ENCODE peak calls at places on chromosomes 7 and 10, in six cellular contexts. M, Z, G, F, X and P are unnamed samples.

GRCh38 chr10:14389981-14390590 is 59.4 kb upstream of the FRMD4A start:
- DNase-seq in M (no peak), Z (no peak), G (no peak), F (no peak), X (no peak), P (peak)

GRCh38 chr7:136400877-136401276 is 423.7 kb upstream of the MTPN start:
- DNase-seq in M (no peak), Z (no peak), G (no peak), F (no peak), X (no peak), P (no peak)

GRCh38 chr7:154765118-154765517 is 237.8 kb downstream of the PAXIP1 start:
- DNase-seq in M (no peak), Z (no peak), G (no peak), F (no peak), X (no peak), P (no peak)

GRCh38 chr7:50791921-50792341 is 9.2 kb upstream of the GRB10 start:
- DNase-seq in M (no peak), Z (peak), G (peak), F (no peak), X (peak), P (no peak)

GRCh38 chr10:15585303-15585715 is 134.4 kb downstream of the ITGA8 start:
- DNase-seq in M (peak), Z (peak), G (peak), F (peak), X (peak), P (peak)

GRCh38 chr10:96645191-96645721 is 58.4 kb upstream of the TM9SF3 start:
- DNase-seq in M (no peak), Z (no peak), G (no peak), F (no peak), X (no peak), P (no peak)

GRCh38 chr10:86413046-86413728 is 46.6 kb upstream of the GRID1 start:
- DNase-seq in M (no peak), Z (no peak), G (peak), F (no peak), X (no peak), P (peak)

GRCh38 chr7:37719077-37719476 is 35.5 kb downstream of the GPR141 start:
- DNase-seq in M (no peak), Z (no peak), G (no peak), F (no peak), X (no peak), P (no peak)

GRCh38 chr7:143323650-143324049 is 7.7 kb downstream of the CLCN1 start:
- DNase-seq in M (no peak), Z (no peak), G (no peak), F (no peak), X (no peak), P (no peak)

GRCh38 chr10:24262929-24263653 is 54.2 kb downstream of the KIAA1217 start:
- DNase-seq in M (no peak), Z (no peak), G (no peak), F (no peak), X (no peak), P (no peak)

GRCh38 chr10:49242604-49243003 is 54.4 kb upstream of the TMEM273 start:
- DNase-seq in M (no peak), Z (no peak), G (no peak), F (no peak), X (no peak), P (no peak)

GRCh38 chr7:85186521-85187241 is at the start of gene SEMA3D:
- DNase-seq in M (peak), Z (peak), G (peak), F (peak), X (peak), P (peak)

GRCh38 chr10:84820121-84820520 is 491.7 kb downstream of the CCSER2 start:
- DNase-seq in M (peak), Z (peak), G (peak), F (no peak), X (no peak), P (no peak)

GRCh38 chr7:676246-676971 is 50.1 kb upstream of the DNAAF5 start:
- DNase-seq in M (no peak), Z (no peak), G (no peak), F (no peak), X (no peak), P (no peak)

GRCh38 chr10:92969151-92969550 is 91.4 kb upstream of the CYP26C1 start:
- DNase-seq in M (no peak), Z (no peak), G (peak), F (no peak), X (no peak), P (no peak)

GRCh38 chr7:132501956-132502355 is 74.3 kb downstream of the PLXNA4 start:
- DNase-seq in M (no peak), Z (no peak), G (no peak), F (no peak), X (no peak), P (no peak)

GRCh38 chr10:13707156-13707881 is 120.6 kb downstream of the PRPF18 start:
- DNase-seq in M (no peak), Z (peak), G (peak), F (no peak), X (peak), P (no peak)

GRCh38 chr10:59885430-59886134 is 20.8 kb downstream of the CCDC6 start:
- DNase-seq in M (no peak), Z (no peak), G (no peak), F (no peak), X (no peak), P (peak)

GRCh38 chr7:17019106-17019505 is 137.3 kb upstream of the AGR3 start:
- DNase-seq in M (no peak), Z (no peak), G (no peak), F (no peak), X (no peak), P (no peak)

GRCh38 chr10:122642726-122643605 is 56.7 kb downstream of the C10orf120 start:
- DNase-seq in M (no peak), Z (no peak), G (no peak), F (no peak), X (no peak), P (no peak)
- H3K4me3 ChIP-seq in M (no peak), Z (no peak), G (no peak), F (no peak), X (no peak), P (no peak)

DNA sequence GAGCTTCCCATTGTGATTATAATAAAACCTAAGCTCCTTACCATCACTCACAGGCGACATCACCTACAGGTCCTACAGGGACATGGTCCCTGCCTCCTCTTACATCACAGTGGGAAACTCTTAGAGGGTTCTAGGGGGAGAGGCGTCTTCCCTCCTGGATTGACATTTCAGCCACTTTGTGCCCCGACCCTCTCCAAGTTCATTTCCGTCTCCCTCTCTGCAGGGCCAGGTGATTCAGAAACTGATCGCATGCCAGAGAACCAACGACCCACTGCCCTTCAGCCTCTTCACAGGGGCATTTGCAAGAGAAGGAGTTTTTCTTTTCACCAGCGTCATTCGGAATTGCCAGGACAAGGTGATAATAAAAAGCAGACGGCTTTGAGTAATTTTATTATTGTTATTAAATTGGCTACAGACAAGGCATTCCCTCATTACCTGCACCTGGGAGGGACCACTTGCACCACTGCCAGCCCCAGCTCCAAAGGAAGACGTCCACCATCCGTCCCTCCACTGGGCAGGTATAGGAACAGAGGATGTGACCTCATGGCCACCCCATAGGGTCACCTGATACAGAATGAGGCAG is 85.8 kb upstream of the CUX1 start:
- DNase-seq in M (no peak), Z (no peak), G (no peak), F (no peak), X (no peak), P (no peak)
- TF ChIP-seq EZH2phosphoT487 in M (no peak), Z (no peak), G (no peak), F (no peak), X (no peak), P (no peak)

GRCh38 chr7:5231116-5231515 is 41.1 kb downstream of the WIPI2 start:
- DNase-seq in M (no peak), Z (no peak), G (no peak), F (no peak), X (no peak), P (no peak)
- H3K9ac ChIP-seq in M (no peak), Z (no peak), G (no peak), F (no peak), X (no peak), P (peak)

GRCh38 chr10:6142644-6143043 is 53.8 kb downstream of the RBM17 start:
- DNase-seq in M (no peak), Z (no peak), G (no peak), F (no peak), X (peak), P (no peak)

GRCh38 chr10:6139470-6139869 is 50.6 kb downstream of the RBM17 start:
- DNase-seq in M (no peak), Z (no peak), G (no peak), F (no peak), X (no peak), P (no peak)

GRCh38 chr10:6141296-6142151 is 52.7 kb downstream of the RBM17 start:
- DNase-seq in M (no peak), Z (peak), G (peak), F (peak), X (no peak), P (peak)

GRCh38 chr10:6140141-6140841 is 51.5 kb downstream of the RBM17 start:
- DNase-seq in M (no peak), Z (no peak), G (no peak), F (peak), X (peak), P (no peak)

DNA sequence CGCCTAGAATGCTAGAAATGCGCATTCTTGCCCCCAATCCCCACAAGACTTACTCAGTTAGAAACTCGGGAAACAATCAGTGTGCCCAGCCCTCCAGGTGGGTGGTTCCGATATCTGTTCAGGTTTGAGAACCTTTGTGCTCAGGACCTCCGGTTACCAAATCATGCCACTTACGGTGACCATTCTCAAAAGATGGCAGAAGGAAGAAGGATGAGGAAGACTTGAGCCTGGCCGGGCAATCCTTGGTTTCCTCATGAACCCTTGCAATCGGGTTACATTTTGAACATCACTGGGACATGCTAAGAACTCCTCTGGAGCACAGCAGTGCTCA is 52.1 kb downstream of the RBM17 start:
- DNase-seq in M (no peak), Z (no peak), G (no peak), F (no peak), X (no peak), P (no peak)
- H3K4me3 ChIP-seq in M (no peak), Z (peak), G (peak), F (peak), X (no peak), P (peak)

GRCh38 chr10:104127411-104127810 is 5.4 kb downstream of the SFR1 start:
- DNase-seq in M (no peak), Z (no peak), G (no peak), F (peak), X (peak), P (peak)
- TF ChIP-seq EZH2phosphoT487 in M (no peak), Z (no peak), G (no peak), F (no peak), X (no peak), P (no peak)

GRCh38 chr7:30113144-30113543 is 21.6 kb upstream of the MTURN start:
- DNase-seq in M (no peak), Z (no peak), G (no peak), F (no peak), X (no peak), P (no peak)

GRCh38 chr7:30115709-30116297 is 19.0 kb upstream of the MTURN start:
- DNase-seq in M (no peak), Z (no peak), G (no peak), F (no peak), X (no peak), P (no peak)

GRCh38 chr7:30116771-30117170 is 18.0 kb upstream of the MTURN start:
- DNase-seq in M (no peak), Z (no peak), G (peak), F (no peak), X (no peak), P (no peak)

GRCh38 chr7:30112103-30112713 is 22.6 kb upstream of the MTURN start:
- DNase-seq in M (no peak), Z (no peak), G (no peak), F (no peak), X (no peak), P (no peak)

GRCh38 chr7:30114536-30115258 is 20.1 kb upstream of the MTURN start:
- DNase-seq in M (no peak), Z (no peak), G (no peak), F (no peak), X (no peak), P (peak)
- H3K9ac ChIP-seq in M (no peak), Z (no peak), G (no peak), F (no peak), X (no peak), P (no peak)

GRCh38 chr7:130909161-130909836 is 175.3 kb upstream of the KLF14 start:
- DNase-seq in M (no peak), Z (peak), G (peak), F (no peak), X (no peak), P (no peak)
- H3K4me3 ChIP-seq in M (no peak), Z (peak), G (peak), F (peak), X (no peak), P (no peak)